ENCODE peak calls at places on chromosomes 13 and 19, in six cellular contexts. C, K, I, S, M and E are unnamed samples.

GRCh38 chr13:71864981-71865857 is 1.8 kb downstream of the DACH1 start:
- DNase-seq in C (no peak), K (no peak), I (peak; percentile 32), S (no peak), M (peak; percentile 26), E (peak; percentile 3)

GRCh38 chr13:47146136-47146535 is 249.3 kb upstream of the HTR2A start:
- DNase-seq in C (peak; percentile 71), K (no peak), I (no peak), S (peak; percentile 15), M (no peak), E (no peak)

GRCh38 chr13:80245162-80245733 is 95.7 kb downstream of the SPRY2 start:
- DNase-seq in C (no peak), K (no peak), I (no peak), S (no peak), M (no peak), E (no peak)

GRCh38 chr13:111346281-111346680 is 25.8 kb downstream of the TEX29 start:
- DNase-seq in C (no peak), K (no peak), I (peak; percentile 54), S (no peak), M (no peak), E (no peak)

GRCh38 chr13:98570929-98571372 is 6.0 kb downstream of the STK24 start:
- DNase-seq in C (peak; percentile 35), K (peak; percentile 56), I (no peak), S (no peak), M (peak; percentile 86), E (peak; percentile 67)

GRCh38 chr13:111042661-111043226 is 72.4 kb upstream of the ARHGEF7 start:
- DNase-seq in C (no peak), K (no peak), I (no peak), S (no peak), M (no peak), E (no peak)

GRCh38 chr13:42048625-42049453 is at the start of gene DGKH:
- DNase-seq in C (peak; percentile 88), K (peak; percentile 69), I (peak; percentile 87), S (peak; percentile 84), M (peak; percentile 90), E (peak; percentile 59)

GRCh38 chr19:40907968-40908735 is 26.1 kb upstream of the CYP2A7 start:
- DNase-seq in C (no peak), K (no peak), I (no peak), S (no peak), M (no peak), E (peak; percentile 69)

GRCh38 chr19:40650749-40651305 is 39.6 kb downstream of the NUMBL start:
- DNase-seq in C (peak; percentile 43), K (no peak), I (no peak), S (peak; percentile 92), M (no peak), E (no peak)

GRCh38 chr13:80814541-80814940 is 473.6 kb upstream of the SPRY2 start:
- DNase-seq in C (peak; percentile 23), K (no peak), I (no peak), S (peak; percentile 44), M (no peak), E (no peak)

GRCh38 chr19:41926028-41926860 is 2.0 kb downstream of the ERFL start:
- DNase-seq in C (no peak), K (no peak), I (no peak), S (no peak), M (no peak), E (no peak)

GRCh38 chr13:113860579-113861432 is 3.1 kb downstream of the GAS6 start:
- DNase-seq in C (peak; percentile 39), K (no peak), I (no peak), S (peak; percentile 48), M (no peak), E (no peak)

GRCh38 chr13:63696055-63696454 is 2280.4 kb upstream of the PCDH20 start:
- DNase-seq in C (peak; percentile 82), K (no peak), I (no peak), S (peak; percentile 16), M (no peak), E (no peak)

GRCh38 chr13:113238542-113238941 is 29.1 kb downstream of the CUL4A start:
- DNase-seq in C (no peak), K (no peak), I (no peak), S (no peak), M (no peak), E (no peak)

GRCh38 chr19:17450264-17451075 is 2.0 kb upstream of the TMEM221 start:
- DNase-seq in C (no peak), K (peak; percentile 25), I (no peak), S (no peak), M (peak; percentile 51), E (peak; percentile 73)

GRCh38 chr19:21698215-21698614 is 69.2 kb downstream of the ZNF100 start:
- DNase-seq in C (peak; percentile 26), K (no peak), I (no peak), S (peak; percentile 21), M (no peak), E (no peak)

GRCh38 chr13:45799451-45799850 is 52.1 kb downstream of the SIAH3 start:
- DNase-seq in C (no peak), K (no peak), I (peak; percentile 48), S (peak; percentile 12), M (no peak), E (no peak)

GRCh38 chr13:38879278-38879677 is 111.4 kb downstream of the STOML3 start:
- DNase-seq in C (peak; percentile 43), K (no peak), I (no peak), S (no peak), M (no peak), E (no peak)

GRCh38 chr13:110824901-110825300 is 90.0 kb downstream of the ANKRD10 start:
- DNase-seq in C (no peak), K (no peak), I (no peak), S (no peak), M (no peak), E (no peak)

GRCh38 chr13:45374917-45375316 is 33.9 kb upstream of the TPT1 start:
- DNase-seq in C (no peak), K (no peak), I (no peak), S (no peak), M (no peak), E (no peak)

GRCh38 chr13:59641261-59641660 is 522.5 kb downstream of the DIAPH3 start:
- DNase-seq in C (no peak), K (no peak), I (no peak), S (no peak), M (no peak), E (no peak)

GRCh38 chr13:35278917-35279316 is 197.6 kb downstream of the MAB21L1 start:
- DNase-seq in C (no peak), K (no peak), I (no peak), S (no peak), M (no peak), E (no peak)

GRCh38 chr19:49141352-49141751 is 13.8 kb downstream of the HRC start:
- DNase-seq in C (no peak), K (no peak), I (no peak), S (no peak), M (no peak), E (no peak)

DNA sequence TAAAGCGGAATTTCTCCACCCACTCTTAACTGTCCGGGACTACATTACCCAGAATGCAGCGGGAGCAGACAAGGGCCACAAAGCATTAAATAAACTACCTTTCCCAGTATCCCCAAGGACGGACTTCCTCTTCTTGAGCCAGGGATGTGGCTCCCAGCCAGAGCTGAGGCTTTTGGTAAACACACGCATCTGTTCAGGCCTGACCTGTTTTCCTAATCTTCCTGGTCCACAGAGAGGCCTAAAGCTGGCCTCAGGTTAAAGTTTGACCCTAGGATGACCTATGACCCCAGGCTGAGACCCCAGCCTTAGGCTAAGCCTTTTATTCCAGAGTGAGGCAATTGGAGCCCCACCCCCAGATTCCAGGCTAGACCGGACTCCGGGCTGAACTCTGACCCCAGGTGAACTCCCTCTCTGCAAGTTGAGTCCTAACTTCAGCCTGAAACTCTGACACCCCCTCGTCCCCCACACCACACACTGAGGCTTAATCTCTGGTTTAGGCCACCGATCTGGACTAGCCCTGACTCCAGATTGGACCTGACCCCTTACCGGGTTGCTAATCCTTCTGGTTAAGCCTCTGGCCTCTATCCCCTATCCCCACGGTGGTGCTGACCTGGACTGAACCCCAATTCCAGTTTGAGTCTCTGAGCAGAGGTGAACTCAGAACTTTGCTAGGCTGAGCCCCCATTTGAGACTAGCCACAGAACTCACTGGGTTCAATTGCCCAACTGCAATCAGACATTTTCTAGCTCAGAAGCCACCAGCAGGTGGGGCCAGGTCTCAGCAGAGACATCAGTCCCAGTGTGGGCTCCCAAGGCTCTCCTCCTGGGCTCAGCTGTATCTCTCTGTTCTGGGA is 719 bp upstream of the GPR108 start:
- DNase-seq in C (peak; percentile 92), K (peak; percentile 90), I (peak; percentile 93), S (peak; percentile 100), M (peak; percentile 79), E (peak; percentile 95)
- TF ChIP-seq CTCF in C (peak; percentile 78), K (peak; percentile 92), I (peak; percentile 74), S (peak; percentile 77), M (peak; percentile 52), E (peak; percentile 74)

GRCh38 chr19:6279620-6279930 is 200 bp downstream of the MLLT1 start:
- DNase-seq in C (no peak), K (no peak), I (no peak), S (no peak), M (no peak), E (no peak)
- TF ChIP-seq CTCF in C (no peak), K (no peak), I (no peak), S (no peak), M (no peak), E (no peak)

GRCh38 chr19:1269478-1270167 is 491 bp downstream of the CIRBP start:
- DNase-seq in C (peak; percentile 82), K (peak; percentile 89), I (peak; percentile 84), S (peak; percentile 93), M (peak; percentile 93), E (peak; percentile 88)
- TF ChIP-seq CTCF in C (peak; percentile 15), K (no peak), I (no peak), S (no peak), M (no peak), E (no peak)

DNA sequence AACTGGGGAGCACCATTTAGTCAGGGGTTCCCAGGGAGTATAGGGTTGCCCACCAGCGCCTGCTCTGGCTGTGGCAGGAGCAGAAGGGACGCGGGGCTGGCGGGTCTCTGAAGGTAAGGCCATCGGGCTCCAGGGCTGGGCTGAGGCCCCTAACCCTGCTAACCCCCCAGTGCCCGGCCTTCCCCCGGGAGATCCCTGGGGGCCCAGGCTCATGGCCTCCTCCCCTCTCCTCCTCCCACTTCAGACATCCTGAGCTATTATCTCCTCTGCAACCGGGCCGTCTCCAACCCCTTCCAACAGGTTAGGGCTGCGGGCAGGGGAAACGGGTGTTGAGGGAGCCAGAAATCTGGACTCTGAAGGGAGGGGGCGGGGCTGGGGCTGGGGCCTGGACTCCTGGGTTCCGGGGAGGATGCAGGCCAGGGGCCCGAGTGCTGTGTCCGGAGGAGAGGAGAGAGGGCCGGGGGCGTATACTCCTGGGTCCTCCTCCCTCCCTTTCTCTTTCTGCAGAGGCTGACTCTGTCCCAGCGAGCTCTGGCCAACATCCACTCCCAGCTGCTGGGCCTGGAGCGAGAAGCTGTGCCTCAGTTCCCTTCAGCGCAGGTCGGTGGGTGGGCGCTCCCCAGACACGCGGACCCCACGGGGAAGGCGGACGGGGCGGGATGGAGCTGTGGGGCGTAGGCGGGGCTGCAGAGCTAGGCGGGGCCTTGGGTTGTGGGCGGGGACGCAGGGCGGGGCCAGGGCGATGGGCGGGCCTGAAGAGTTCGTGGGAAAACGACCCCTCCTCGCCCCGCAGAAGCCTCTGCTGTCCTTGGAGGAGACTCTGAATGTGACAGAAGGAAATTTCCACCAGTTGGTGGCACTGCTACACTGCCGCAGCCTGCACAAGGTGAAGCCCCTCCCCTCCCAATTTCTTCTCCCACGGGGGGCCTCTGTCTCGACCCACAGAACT is 15.3 kb downstream of the TTYH1 start:
- DNase-seq in C (peak; percentile 52), K (peak; percentile 70), I (peak; percentile 47), S (peak; percentile 46), M (peak; percentile 77), E (peak; percentile 64)
- TF ChIP-seq CTCF in C (peak; percentile 15), K (peak; percentile 56), I (peak; percentile 49), S (no peak), M (no peak), E (no peak)